ENCODE peak calls at places on chromosomes 7 and 10, in ten cellular contexts. One of them, this sample, is unnamed.

GRCh38 chr10:6840093-6840763 is 260.2 kb upstream of the PRKCQ start:
- DNase-seq in sigmoid colon: no peak
- DNase-seq in K562: no peak
- DNase-seq in HCT116: no peak
- DNase-seq in transverse colon: no peak
- DNase-seq in tibial nerve: no peak
- DNase-seq in thyroid gland: no peak
- DNase-seq in adrenal gland: no peak
- DNase-seq in ovary: no peak
- DNase-seq in uterus: no peak
- DNase-seq in this sample: no peak

GRCh38 chr10:4781955-4782354 is 44.1 kb upstream of the AKR1E2 start:
- DNase-seq in uterus: no peak
- DNase-seq in adrenal gland: no peak
- DNase-seq in tibial nerve: no peak
- DNase-seq in K562: no peak
- DNase-seq in HCT116: no peak
- DNase-seq in thyroid gland: peak
- DNase-seq in transverse colon: no peak
- DNase-seq in sigmoid colon: no peak
- DNase-seq in ovary: no peak
- DNase-seq in this sample: no peak

GRCh38 chr7:155009570-155010157 is 6.7 kb upstream of the PAXIP1 start:
- DNase-seq in thyroid gland: no peak
- DNase-seq in transverse colon: no peak
- DNase-seq in K562: peak
- DNase-seq in adrenal gland: no peak
- DNase-seq in HCT116: peak
- DNase-seq in ovary: no peak
- DNase-seq in tibial nerve: no peak
- DNase-seq in uterus: no peak
- DNase-seq in sigmoid colon: no peak
- DNase-seq in this sample: no peak

GRCh38 chr7:66050337-66050957 is 25.2 kb upstream of the ASL start:
- DNase-seq in K562: no peak
- DNase-seq in thyroid gland: no peak
- DNase-seq in tibial nerve: no peak
- DNase-seq in ovary: no peak
- DNase-seq in HCT116: no peak
- DNase-seq in sigmoid colon: no peak
- DNase-seq in uterus: no peak
- DNase-seq in adrenal gland: no peak
- DNase-seq in transverse colon: no peak
- DNase-seq in this sample: no peak

GRCh38 chr7:104156842-104157277 is 51.0 kb downstream of the ORC5 start:
- DNase-seq in ovary: no peak
- DNase-seq in HCT116: peak
- DNase-seq in uterus: no peak
- DNase-seq in thyroid gland: no peak
- DNase-seq in transverse colon: no peak
- DNase-seq in sigmoid colon: no peak
- DNase-seq in tibial nerve: no peak
- DNase-seq in adrenal gland: no peak
- DNase-seq in K562: peak
- DNase-seq in this sample: no peak

GRCh38 chr7:23334482-23335056 is 35.4 kb downstream of the MALSU1 start:
- DNase-seq in transverse colon: no peak
- DNase-seq in thyroid gland: peak
- DNase-seq in tibial nerve: no peak
- DNase-seq in adrenal gland: no peak
- DNase-seq in ovary: no peak
- DNase-seq in uterus: peak
- DNase-seq in K562: no peak
- DNase-seq in sigmoid colon: no peak
- DNase-seq in HCT116: peak
- DNase-seq in this sample: no peak

GRCh38 chr10:51171946-51172345 is 97.7 kb downstream of the PRKG1 start:
- DNase-seq in HCT116: no peak
- DNase-seq in sigmoid colon: no peak
- DNase-seq in transverse colon: no peak
- DNase-seq in adrenal gland: no peak
- DNase-seq in ovary: no peak
- DNase-seq in tibial nerve: no peak
- DNase-seq in K562: no peak
- DNase-seq in uterus: no peak
- DNase-seq in thyroid gland: no peak
- DNase-seq in this sample: no peak

GRCh38 chr10:121465215-121465614 is 133.0 kb downstream of the FGFR2 start:
- DNase-seq in thyroid gland: no peak
- DNase-seq in sigmoid colon: no peak
- DNase-seq in tibial nerve: no peak
- DNase-seq in HCT116: no peak
- DNase-seq in ovary: no peak
- DNase-seq in transverse colon: no peak
- DNase-seq in uterus: no peak
- DNase-seq in adrenal gland: no peak
- DNase-seq in K562: no peak
- DNase-seq in this sample: no peak

GRCh38 chr7:25665903-25666670 is 437.8 kb upstream of the NPVF start:
- DNase-seq in uterus: no peak
- DNase-seq in K562: no peak
- DNase-seq in ovary: no peak
- DNase-seq in thyroid gland: no peak
- DNase-seq in tibial nerve: no peak
- DNase-seq in HCT116: no peak
- DNase-seq in sigmoid colon: no peak
- DNase-seq in transverse colon: no peak
- DNase-seq in adrenal gland: no peak
- DNase-seq in this sample: no peak

GRCh38 chr10:80855348-80855971 is 317.8 kb downstream of the SH2D4B start:
- DNase-seq in K562: peak
- DNase-seq in tibial nerve: no peak
- DNase-seq in adrenal gland: no peak
- DNase-seq in uterus: no peak
- DNase-seq in transverse colon: no peak
- DNase-seq in ovary: no peak
- DNase-seq in sigmoid colon: no peak
- DNase-seq in HCT116: no peak
- DNase-seq in thyroid gland: no peak
- DNase-seq in this sample: no peak

GRCh38 chr10:78700413-78700812 is 368.4 kb upstream of the ZMIZ1 start:
- DNase-seq in HCT116: no peak
- DNase-seq in uterus: peak
- DNase-seq in K562: no peak
- DNase-seq in tibial nerve: no peak
- DNase-seq in thyroid gland: peak
- DNase-seq in transverse colon: peak
- DNase-seq in ovary: no peak
- DNase-seq in adrenal gland: peak
- DNase-seq in sigmoid colon: no peak
- DNase-seq in this sample: no peak

GRCh38 chr10:128287921-128288320 is 161.7 kb upstream of the MKI67 start:
- DNase-seq in thyroid gland: no peak
- DNase-seq in adrenal gland: no peak
- DNase-seq in transverse colon: no peak
- DNase-seq in tibial nerve: no peak
- DNase-seq in HCT116: no peak
- DNase-seq in uterus: no peak
- DNase-seq in sigmoid colon: no peak
- DNase-seq in K562: no peak
- DNase-seq in ovary: no peak
- DNase-seq in this sample: no peak

DNA sequence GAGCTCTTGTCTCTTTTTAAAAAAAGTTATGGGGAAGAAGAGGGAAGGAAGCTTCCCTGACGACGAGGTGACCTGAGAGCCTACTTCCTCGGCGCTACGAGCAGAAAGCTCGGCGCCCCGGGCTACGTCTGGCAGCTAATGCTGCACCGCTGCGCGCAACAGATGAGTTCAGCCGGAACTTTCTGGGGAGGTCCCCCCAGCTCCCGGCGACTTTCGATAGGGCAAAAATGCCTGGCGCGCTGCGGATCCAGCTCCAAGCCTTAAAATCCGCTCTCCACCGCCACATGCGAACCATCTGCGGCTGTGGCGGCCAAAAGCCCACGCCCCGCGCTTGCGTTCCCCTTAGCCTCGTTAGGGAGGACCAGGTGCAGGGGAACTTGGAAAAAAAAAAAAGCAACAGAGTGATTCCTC is 620 bp downstream of the P4HA1 start:
- DNase-seq in uterus: peak
- DNase-seq in adrenal gland: peak
- DNase-seq in thyroid gland: peak
- DNase-seq in tibial nerve: peak
- DNase-seq in ovary: peak
- DNase-seq in sigmoid colon: peak
- DNase-seq in K562: peak
- DNase-seq in HCT116: no peak
- DNase-seq in transverse colon: peak
- DNase-seq in this sample: peak
- TF ChIP-seq POLR2A in uterus: peak
- TF ChIP-seq POLR2A in adrenal gland: peak
- TF ChIP-seq POLR2A in thyroid gland: no peak
- TF ChIP-seq POLR2A in tibial nerve: no peak
- TF ChIP-seq POLR2A in ovary: no peak
- TF ChIP-seq POLR2A in sigmoid colon: peak
- TF ChIP-seq POLR2A in K562: no peak
- TF ChIP-seq POLR2A in HCT116: no peak
- TF ChIP-seq POLR2A in transverse colon: no peak
- TF ChIP-seq POLR2A in this sample: no peak

GRCh38 chr7:88216276-88216675 is 3.6 kb downstream of the SRI start:
- DNase-seq in ovary: no peak
- DNase-seq in uterus: no peak
- DNase-seq in transverse colon: no peak
- DNase-seq in HCT116: no peak
- DNase-seq in thyroid gland: peak
- DNase-seq in tibial nerve: no peak
- DNase-seq in sigmoid colon: no peak
- DNase-seq in adrenal gland: no peak
- DNase-seq in K562: no peak
- DNase-seq in this sample: no peak

GRCh38 chr7:88218428-88218745 is 1.5 kb downstream of the SRI start:
- DNase-seq in tibial nerve: no peak
- DNase-seq in K562: no peak
- DNase-seq in adrenal gland: no peak
- DNase-seq in uterus: no peak
- DNase-seq in thyroid gland: no peak
- DNase-seq in sigmoid colon: no peak
- DNase-seq in transverse colon: no peak
- DNase-seq in HCT116: no peak
- DNase-seq in ovary: no peak
- DNase-seq in this sample: no peak

GRCh38 chr7:88219781-88220747 is at the start of gene SRI:
- DNase-seq in tibial nerve: peak
- DNase-seq in uterus: peak
- DNase-seq in thyroid gland: peak
- DNase-seq in ovary: peak
- DNase-seq in HCT116: peak
- DNase-seq in K562: peak
- DNase-seq in sigmoid colon: peak
- DNase-seq in transverse colon: peak
- DNase-seq in adrenal gland: peak
- DNase-seq in this sample: peak

GRCh38 chr7:88218836-88219605 is 817 bp downstream of the SRI start:
- DNase-seq in K562: peak
- DNase-seq in ovary: peak
- DNase-seq in tibial nerve: peak
- DNase-seq in adrenal gland: peak
- DNase-seq in uterus: peak
- DNase-seq in HCT116: no peak
- DNase-seq in sigmoid colon: peak
- DNase-seq in transverse colon: peak
- DNase-seq in thyroid gland: peak
- DNase-seq in this sample: no peak

DNA sequence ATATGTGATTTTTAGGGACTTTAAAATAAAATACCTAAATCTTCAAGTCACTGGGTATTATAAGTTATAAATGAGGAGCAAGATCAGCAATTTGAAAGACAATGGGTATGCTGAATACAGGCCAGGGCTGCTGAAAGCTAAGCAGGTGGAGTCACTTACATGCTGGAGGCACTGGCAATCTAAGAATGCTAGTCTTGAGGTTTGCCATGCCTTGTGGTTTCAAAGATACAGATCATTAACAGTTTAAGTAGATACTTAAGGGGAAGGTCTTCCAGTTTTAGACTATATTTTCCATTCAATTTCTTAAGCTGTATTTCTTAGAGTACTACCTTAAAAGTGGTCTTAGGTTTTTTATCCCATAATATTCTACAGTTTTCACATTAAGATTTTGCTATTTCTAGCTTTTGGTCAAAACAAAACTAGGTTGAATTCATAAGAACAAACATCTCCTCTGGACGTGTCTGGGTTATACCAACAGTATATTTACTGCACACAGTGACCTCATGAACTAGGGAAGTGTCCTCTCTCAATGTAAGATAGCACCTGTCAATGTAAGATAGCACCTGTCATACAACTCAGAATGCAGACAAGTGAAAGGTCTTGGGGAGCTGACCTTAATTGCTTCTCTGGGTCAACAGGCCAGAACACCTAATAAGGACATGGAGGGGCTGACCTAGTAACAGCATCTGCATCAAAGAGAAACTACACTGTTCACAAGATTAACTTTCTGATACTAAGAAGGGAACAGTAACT is 2.0 kb downstream of the SRI start:
- DNase-seq in adrenal gland: no peak
- DNase-seq in HCT116: no peak
- DNase-seq in sigmoid colon: no peak
- DNase-seq in transverse colon: no peak
- DNase-seq in thyroid gland: peak
- DNase-seq in ovary: no peak
- DNase-seq in tibial nerve: no peak
- DNase-seq in uterus: no peak
- DNase-seq in K562: peak
- DNase-seq in this sample: no peak
- H3K27ac ChIP-seq in adrenal gland: no peak
- H3K27ac ChIP-seq in HCT116: no peak
- H3K27ac ChIP-seq in sigmoid colon: no peak
- H3K27ac ChIP-seq in transverse colon: peak
- H3K27ac ChIP-seq in thyroid gland: no peak
- H3K27ac ChIP-seq in ovary: peak
- H3K27ac ChIP-seq in tibial nerve: peak
- H3K27ac ChIP-seq in uterus: no peak
- H3K27ac ChIP-seq in K562: peak
- H3K27ac ChIP-seq in this sample: peak

GRCh38 chr10:73762915-73763314 is 18.7 kb downstream of the SEC24C start:
- DNase-seq in HCT116: no peak
- DNase-seq in tibial nerve: no peak
- DNase-seq in transverse colon: no peak
- DNase-seq in K562: no peak
- DNase-seq in uterus: no peak
- DNase-seq in adrenal gland: no peak
- DNase-seq in thyroid gland: no peak
- DNase-seq in sigmoid colon: no peak
- DNase-seq in ovary: no peak
- DNase-seq in this sample: no peak
- TF ChIP-seq POLR2A in HCT116: no peak
- TF ChIP-seq POLR2A in tibial nerve: no peak
- TF ChIP-seq POLR2A in transverse colon: no peak
- TF ChIP-seq POLR2A in K562: no peak
- TF ChIP-seq POLR2A in uterus: no peak
- TF ChIP-seq POLR2A in adrenal gland: no peak
- TF ChIP-seq POLR2A in thyroid gland: no peak
- TF ChIP-seq POLR2A in sigmoid colon: no peak
- TF ChIP-seq POLR2A in ovary: no peak
- TF ChIP-seq POLR2A in this sample: no peak

GRCh38 chr10:132545659-132546367 is 8.2 kb downstream of the INPP5A start:
- DNase-seq in ovary: peak
- DNase-seq in thyroid gland: no peak
- DNase-seq in sigmoid colon: peak
- DNase-seq in adrenal gland: no peak
- DNase-seq in HCT116: no peak
- DNase-seq in K562: no peak
- DNase-seq in uterus: peak
- DNase-seq in tibial nerve: no peak
- DNase-seq in transverse colon: no peak
- DNase-seq in this sample: no peak
- H3K27ac ChIP-seq in ovary: no peak
- H3K27ac ChIP-seq in thyroid gland: peak
- H3K27ac ChIP-seq in sigmoid colon: no peak
- H3K27ac ChIP-seq in adrenal gland: no peak
- H3K27ac ChIP-seq in HCT116: no peak
- H3K27ac ChIP-seq in K562: no peak
- H3K27ac ChIP-seq in uterus: no peak
- H3K27ac ChIP-seq in tibial nerve: no peak
- H3K27ac ChIP-seq in transverse colon: no peak
- H3K27ac ChIP-seq in this sample: no peak

This sample was measured in esophagus squamous epithelium.